ENCODE peak calls at places on chromosomes 5 and 9, in ten cellular contexts. E is WERI-Rb-1; Y is brain microvascular endothelial cell; A is AG04450; V is H9; Q is coronary artery; N is endothelial cell; C is choroid plexus epithelial cell; B is activated CD8-positive, alpha-beta T cell treated with anti-CD3 and anti-CD28 coated beads for 36 hours; D is CD4-positive, alpha-beta T cell. G is an unnamed sample.

GRCh38 chr9:124684140-124684539 is 87.0 kb downstream of the NR6A1 start:
- DNase-seq in E (no peak), Y (no peak), A (no peak), V (no peak), Q (no peak), N (no peak), C (no peak), B (no peak), D (no peak), G (no peak)

GRCh38 chr5:95280692-95281091 is 4.2 kb downstream of the MCTP1 start:
- DNase-seq in E (no peak), Y (no peak), A (no peak), V (no peak), Q (no peak), N (no peak), C (no peak), B (no peak), D (no peak), G (no peak)

GRCh38 chr5:170407062-170407461 is 17.9 kb upstream of the KCNMB1 start:
- DNase-seq in E (no peak), Y (no peak), A (no peak), V (no peak), Q (no peak), N (no peak), C (no peak), B (no peak), D (no peak), G (no peak)

GRCh38 chr5:84805473-84805872 is 420.8 kb upstream of the EDIL3 start:
- DNase-seq in E (no peak), Y (no peak), A (no peak), V (no peak), Q (no peak), N (no peak), C (no peak), B (no peak), D (no peak), G (no peak)

GRCh38 chr9:81430727-81431126 is 258.6 kb downstream of the TLE1 start:
- DNase-seq in E (no peak), Y (no peak), A (no peak), V (no peak), Q (no peak), N (no peak), C (peak), B (no peak), D (no peak), G (no peak)

GRCh38 chr5:95955996-95956899 is 5.4 kb downstream of the ELL2 start:
- DNase-seq in E (no peak), Y (no peak), A (no peak), V (no peak), Q (no peak), N (no peak), C (peak), B (no peak), D (no peak), G (no peak)

GRCh38 chr9:135887585-135888050 is 19.7 kb downstream of the CAMSAP1 start:
- DNase-seq in E (peak), Y (no peak), A (no peak), V (peak), Q (peak), N (no peak), C (no peak), B (peak), D (peak), G (peak)

GRCh38 chr5:170522211-170523128 is 18.6 kb downstream of the KCNIP1 start:
- DNase-seq in E (no peak), Y (peak), A (no peak), V (no peak), Q (no peak), N (no peak), C (peak), B (no peak), D (no peak), G (no peak)

GRCh38 chr5:154237946-154238345 is 47.4 kb downstream of the GALNT10 start:
- DNase-seq in E (no peak), Y (no peak), A (no peak), V (no peak), Q (no peak), N (no peak), C (no peak), B (no peak), D (no peak), G (peak)

GRCh38 chr5:78530342-78531096 is 118.1 kb downstream of the LHFPL2 start:
- DNase-seq in E (no peak), Y (peak), A (no peak), V (no peak), Q (no peak), N (no peak), C (peak), B (no peak), D (no peak), G (no peak)

GRCh38 chr5:124927735-124928134 is 181.3 kb upstream of the ZNF608 start:
- DNase-seq in E (no peak), Y (peak), A (no peak), V (no peak), Q (no peak), N (no peak), C (peak), B (no peak), D (no peak), G (no peak)

GRCh38 chr9:84850830-84851372 is 181.4 kb downstream of the NTRK2 start:
- DNase-seq in E (no peak), Y (no peak), A (no peak), V (no peak), Q (no peak), N (no peak), C (no peak), B (no peak), D (no peak), G (no peak)

GRCh38 chr9:81424431-81424830 is 264.9 kb downstream of the TLE1 start:
- DNase-seq in E (no peak), Y (peak), A (no peak), V (no peak), Q (no peak), N (no peak), C (peak), B (no peak), D (no peak), G (no peak)

GRCh38 chr9:137838576-137838975 is 39.0 kb upstream of the CACNA1B start:
- DNase-seq in E (no peak), Y (no peak), A (no peak), V (no peak), Q (no peak), N (no peak), C (no peak), B (no peak), D (no peak), G (no peak)

GRCh38 chr9:18320046-18320445 is 153.9 kb upstream of the ADAMTSL1 start:
- DNase-seq in E (no peak), Y (no peak), A (no peak), V (no peak), Q (no peak), N (no peak), C (peak), B (no peak), D (no peak), G (no peak)

GRCh38 chr5:172403191-172403794 is 51.0 kb downstream of the SH3PXD2B start:
- DNase-seq in E (no peak), Y (no peak), A (no peak), V (no peak), Q (no peak), N (peak), C (peak), B (no peak), D (no peak), G (no peak)

GRCh38 chr9:110179734-110180133 is 28.2 kb downstream of the C9orf152 start:
- DNase-seq in E (no peak), Y (peak), A (peak), V (no peak), Q (no peak), N (no peak), C (peak), B (no peak), D (no peak), G (no peak)

DNA sequence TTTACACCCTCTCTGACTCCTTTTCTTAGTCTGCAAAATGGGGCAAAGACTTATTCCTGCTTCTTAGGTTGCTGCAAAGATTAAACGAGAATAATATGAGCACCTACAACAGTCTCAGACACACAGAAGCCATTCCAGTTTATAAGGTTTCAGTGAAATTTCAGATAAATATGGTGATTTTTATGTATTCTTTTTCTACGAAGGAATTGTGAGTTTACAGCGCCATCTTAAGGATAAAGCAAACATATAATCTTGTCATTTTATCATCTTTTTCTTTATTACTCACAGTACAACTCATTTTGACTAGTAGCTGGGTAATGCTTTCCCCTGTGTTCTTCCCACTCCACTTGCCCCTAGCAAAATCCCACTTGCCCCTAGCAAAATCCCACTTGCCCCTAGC is 29.2 kb upstream of the SMC5 start:
- DNase-seq in E (no peak), Y (no peak), A (no peak), V (no peak), Q (no peak), N (no peak), C (peak), B (no peak), D (no peak), G (no peak)
- TF ChIP-seq CTCF in E (peak), Y (peak), A (peak), V (peak), Q (peak), N (peak), C (peak), B (no peak), D (no peak), G (no peak)

GRCh38 chr9:9917400-9917799 is 695.4 kb downstream of the PTPRD start:
- DNase-seq in E (no peak), Y (no peak), A (no peak), V (no peak), Q (no peak), N (no peak), C (no peak), B (no peak), D (no peak), G (no peak)

GRCh38 chr9:9914174-9914573 is 698.6 kb downstream of the PTPRD start:
- DNase-seq in E (peak), Y (no peak), A (no peak), V (peak), Q (no peak), N (no peak), C (no peak), B (no peak), D (no peak), G (no peak)

GRCh38 chr9:9913276-9913832 is 699.4 kb downstream of the PTPRD start:
- DNase-seq in E (no peak), Y (no peak), A (no peak), V (no peak), Q (no peak), N (no peak), C (no peak), B (no peak), D (no peak), G (no peak)

DNA sequence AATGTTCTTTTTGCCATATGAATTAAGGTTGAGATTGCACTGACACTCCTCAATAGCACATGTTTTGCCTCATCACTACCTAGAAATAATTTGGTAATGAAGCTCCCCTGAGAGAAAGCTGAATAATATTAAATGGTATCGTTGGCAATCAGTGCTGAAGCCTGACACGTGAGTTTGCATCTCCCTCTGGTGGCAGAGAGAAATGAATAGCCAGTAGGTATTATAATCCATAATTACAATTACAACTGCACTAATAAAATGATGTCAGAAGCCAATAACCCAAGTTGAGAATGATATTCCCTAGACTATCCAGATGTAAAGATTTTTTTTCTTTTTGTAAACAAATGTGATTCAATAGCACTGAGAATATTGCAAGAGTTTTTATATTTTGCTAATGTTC is 700.3 kb downstream of the PTPRD start:
- DNase-seq in E (no peak), Y (peak), A (no peak), V (no peak), Q (no peak), N (no peak), C (peak), B (no peak), D (no peak), G (no peak)
- TF ChIP-seq CTCF in E (peak), Y (peak), A (no peak), V (peak), Q (no peak), N (peak), C (peak), B (peak), D (no peak), G (no peak)

DNA sequence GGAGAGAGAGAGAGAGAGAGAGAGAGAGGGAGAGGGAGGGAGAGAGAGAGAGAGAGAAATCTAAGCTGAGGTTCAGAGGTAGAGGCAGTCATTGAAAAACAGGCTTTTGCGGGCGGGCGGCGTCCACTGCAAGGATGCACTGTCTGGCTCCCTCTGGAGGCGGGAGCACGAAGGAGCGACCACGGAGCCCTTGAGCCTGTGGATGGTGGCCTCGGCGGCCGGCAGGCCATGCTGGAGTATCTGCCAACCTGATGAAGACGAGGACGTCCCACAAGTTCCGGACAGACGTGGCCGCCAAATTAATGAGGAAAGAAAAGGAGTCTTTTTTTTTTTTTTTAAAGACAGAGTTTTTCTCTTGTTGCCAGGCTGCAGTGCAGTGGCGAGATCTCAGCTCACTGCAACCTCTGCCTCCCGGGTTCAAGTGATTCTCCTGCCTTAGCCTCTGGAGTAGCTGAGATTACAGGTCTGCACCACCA is 2.2 kb upstream of the CCDC125 start:
- DNase-seq in E (peak), Y (peak), A (peak), V (peak), Q (peak), N (peak), C (peak), B (peak), D (peak), G (peak)
- TF ChIP-seq CTCF in E (peak), Y (peak), A (peak), V (peak), Q (peak), N (no peak), C (peak), B (peak), D (peak), G (peak)

DNA sequence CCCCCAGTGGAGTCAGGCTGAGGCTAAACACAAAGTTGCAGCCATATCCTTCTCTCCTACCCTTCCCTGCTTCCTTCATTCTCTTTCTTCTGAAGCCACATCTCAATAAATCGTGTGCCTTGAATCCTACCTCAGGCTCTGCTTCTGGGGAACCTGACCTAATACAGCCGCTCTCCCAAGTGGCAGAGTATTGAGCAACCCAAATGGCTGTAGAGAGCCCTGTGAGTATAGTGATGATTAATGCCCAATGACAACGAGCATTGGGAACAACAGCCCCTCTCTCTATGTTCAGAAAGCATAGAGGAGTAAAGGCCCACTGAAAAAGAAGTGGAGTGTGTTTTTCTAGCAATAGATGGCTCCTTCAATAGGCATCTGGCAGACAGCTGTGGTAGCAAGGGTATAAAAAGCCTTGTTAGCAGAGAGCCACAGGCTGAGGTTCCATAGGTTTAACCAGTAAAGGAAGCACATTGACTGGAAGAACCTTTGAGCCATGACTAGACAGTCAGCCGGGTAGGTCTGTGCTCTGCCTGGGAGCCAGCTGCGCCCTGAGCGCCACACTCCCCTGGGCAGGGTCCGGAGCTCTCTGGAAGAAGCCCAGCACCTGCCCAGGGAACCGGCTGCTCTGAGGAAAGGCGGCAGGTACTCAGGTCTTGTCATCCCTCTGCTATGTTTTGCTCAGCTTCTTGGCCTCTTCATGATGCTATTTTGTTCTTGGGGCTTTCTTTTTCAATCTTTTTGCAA is 22.6 kb upstream of the HSPA9 start:
- DNase-seq in E (no peak), Y (no peak), A (no peak), V (no peak), Q (no peak), N (no peak), C (peak), B (no peak), D (no peak), G (no peak)
- TF ChIP-seq CTCF in E (no peak), Y (no peak), A (no peak), V (no peak), Q (no peak), N (no peak), C (peak), B (no peak), D (no peak), G (no peak)

GRCh38 chr5:74641014-74641777 is 668 bp upstream of the ENC1 start:
- DNase-seq in E (peak), Y (peak), A (no peak), V (peak), Q (peak), N (peak), C (peak), B (peak), D (peak), G (peak)

GRCh38 chr5:74638776-74639537 is 1.6 kb downstream of the ENC1 start:
- DNase-seq in E (no peak), Y (no peak), A (peak), V (no peak), Q (no peak), N (no peak), C (peak), B (no peak), D (no peak), G (peak)

GRCh38 chr5:74640450-74641013 is at the start of gene ENC1:
- DNase-seq in E (peak), Y (peak), A (peak), V (peak), Q (peak), N (peak), C (peak), B (peak), D (peak), G (peak)

GRCh38 chr5:74641778-74642542 is 1.4 kb upstream of the ENC1 start:
- DNase-seq in E (peak), Y (peak), A (peak), V (no peak), Q (no peak), N (peak), C (peak), B (peak), D (no peak), G (peak)

DNA sequence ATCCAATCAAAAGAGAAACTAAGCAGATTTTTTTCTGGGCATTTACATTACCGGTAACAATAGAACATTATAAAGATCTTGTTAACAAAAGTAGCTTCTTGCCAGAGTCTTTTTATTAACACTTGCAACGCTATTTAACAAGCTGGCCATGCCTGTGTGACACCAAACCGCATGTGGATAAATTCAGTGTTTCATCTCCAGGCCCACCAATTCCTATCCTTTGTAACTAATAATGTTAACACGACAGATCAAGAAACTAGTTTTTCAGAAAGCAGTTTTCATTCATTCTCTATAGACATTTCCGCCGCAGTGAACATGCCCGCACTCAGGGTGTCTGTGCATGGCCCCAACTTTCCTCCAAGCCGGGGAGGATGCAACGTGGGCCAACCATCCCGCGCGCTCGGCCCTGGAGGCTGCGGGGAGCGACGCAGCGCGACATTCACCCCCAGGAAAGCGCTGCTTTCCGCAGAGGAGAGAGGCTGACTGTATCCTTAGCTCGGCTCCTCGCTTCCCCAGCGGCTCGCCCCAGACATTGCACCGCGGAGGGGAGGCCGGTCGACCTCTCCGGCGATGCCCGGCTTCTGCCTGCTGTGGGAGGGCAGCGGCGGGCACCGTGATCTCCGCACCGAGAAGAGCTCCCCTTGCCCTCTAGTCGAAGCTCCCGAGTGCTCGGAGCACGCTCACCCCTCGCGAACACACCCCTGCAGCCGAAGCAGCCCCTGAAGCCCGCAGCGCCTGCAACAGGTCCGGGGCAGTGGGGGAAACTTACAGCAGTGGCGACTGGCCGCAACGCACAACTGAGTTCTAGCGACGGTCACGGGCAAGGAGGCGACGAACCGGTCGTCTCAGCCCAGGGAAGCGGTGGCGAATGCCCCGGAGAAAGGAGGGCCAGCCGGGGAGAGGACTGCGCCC is 734 bp downstream of the ENC1 start:
- DNase-seq in E (peak), Y (no peak), A (no peak), V (peak), Q (peak), N (peak), C (peak), B (peak), D (peak), G (peak)
- TF ChIP-seq CTCF in E (peak), Y (peak), A (peak), V (peak), Q (no peak), N (no peak), C (peak), B (peak), D (no peak), G (no peak)

DNA sequence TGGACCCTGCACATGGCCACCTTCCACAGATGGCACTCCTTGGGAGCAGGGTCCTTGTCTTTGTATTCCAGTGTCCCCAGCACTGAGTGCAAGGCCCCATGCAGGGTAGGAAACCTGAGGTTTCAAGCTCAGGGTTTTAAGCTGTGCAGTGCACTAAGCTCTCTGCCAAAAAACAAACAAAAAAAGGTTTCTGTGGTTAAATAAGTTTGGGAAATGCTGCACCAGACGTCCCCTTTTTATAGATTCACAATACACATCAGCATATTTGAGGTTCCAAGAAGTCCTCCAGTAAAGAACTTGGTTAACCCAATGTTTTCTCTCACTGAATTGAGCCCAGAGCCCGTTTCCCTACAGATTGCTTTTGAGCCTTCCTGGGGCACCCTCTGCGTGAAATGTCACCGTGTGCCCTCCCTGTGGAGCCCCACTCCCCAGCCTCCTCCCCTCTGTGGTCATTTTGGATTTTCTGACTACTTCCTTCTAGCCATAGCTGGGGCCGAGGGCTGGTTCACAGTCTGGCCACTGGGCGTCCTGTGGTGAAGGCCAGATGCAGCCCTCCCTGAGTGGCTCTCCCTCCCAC is 17.1 kb downstream of the DELE1 start:
- DNase-seq in E (no peak), Y (peak), A (no peak), V (no peak), Q (no peak), N (no peak), C (peak), B (no peak), D (no peak), G (no peak)
- TF ChIP-seq CTCF in E (peak), Y (peak), A (peak), V (no peak), Q (no peak), N (no peak), C (peak), B (no peak), D (no peak), G (no peak)